ENCODE peak calls at places on chromosomes 5 and 9, in eight cellular contexts. F, X, T, K, E, Y, L and M are unnamed samples.

GRCh38 chr5:157761690-157762611 is 18.4 kb downstream of the LSM11 start:
- DNase-seq in F (no peak), X (peak; percentile 63), T (no peak), K (peak; percentile 59), E (peak; percentile 81), Y (no peak), L (no peak), M (no peak)

GRCh38 chr5:322942-323879 is 1.7 kb downstream of the AHRR start:
- DNase-seq in F (no peak), X (peak; percentile 35), T (no peak), K (no peak), E (no peak), Y (no peak), L (no peak), M (no peak)

GRCh38 chr9:26856413-26857032 is 36.1 kb downstream of the CAAP1 start:
- DNase-seq in F (no peak), X (peak; percentile 35), T (no peak), K (peak; percentile 55), E (peak; percentile 68), Y (no peak), L (no peak), M (no peak)

GRCh38 chr9:93635186-93636107 is 59.1 kb downstream of the PHF2 start:
- DNase-seq in F (no peak), X (no peak), T (no peak), K (no peak), E (no peak), Y (no peak), L (no peak), M (no peak)

GRCh38 chr5:15008476-15008875 is 136.9 kb upstream of the ANKH start:
- DNase-seq in F (peak; percentile 91), X (peak; percentile 99), T (peak; percentile 81), K (peak; percentile 96), E (peak; percentile 98), Y (peak; percentile 98), L (peak; percentile 94), M (peak; percentile 87)

GRCh38 chr5:67246108-67246507 is 49.5 kb upstream of the CD180 start:
- DNase-seq in F (peak; percentile 68), X (peak; percentile 70), T (no peak), K (peak; percentile 66), E (peak; percentile 93), Y (no peak), L (no peak), M (peak; percentile 50)

GRCh38 chr5:147396070-147396469 is 113.8 kb downstream of the DPYSL3 start:
- DNase-seq in F (no peak), X (no peak), T (no peak), K (no peak), E (no peak), Y (peak; percentile 61), L (no peak), M (no peak)

GRCh38 chr9:122572456-122572855 is 10.7 kb downstream of the OR1L8 start:
- DNase-seq in F (no peak), X (no peak), T (no peak), K (peak; percentile 25), E (no peak), Y (no peak), L (peak; percentile 17), M (no peak)

GRCh38 chr5:125372694-125373621 is 626.5 kb upstream of the ZNF608 start:
- DNase-seq in F (peak; percentile 18), X (peak; percentile 81), T (no peak), K (peak; percentile 53), E (peak; percentile 38), Y (no peak), L (peak; percentile 35), M (no peak)

GRCh38 chr9:2679011-2679410 is 38.3 kb upstream of the KCNV2 start:
- DNase-seq in F (no peak), X (no peak), T (no peak), K (no peak), E (no peak), Y (no peak), L (no peak), M (no peak)

GRCh38 chr5:141746395-141746794 is 64.4 kb upstream of the ARAP3 start:
- DNase-seq in F (no peak), X (no peak), T (no peak), K (no peak), E (no peak), Y (no peak), L (no peak), M (no peak)

GRCh38 chr5:158811350-158811749 is 288.4 kb downstream of the EBF1 start:
- DNase-seq in F (no peak), X (no peak), T (no peak), K (no peak), E (no peak), Y (no peak), L (no peak), M (no peak)

GRCh38 chr5:119393746-119394145 is 37.9 kb downstream of the TNFAIP8 start:
- DNase-seq in F (no peak), X (peak; percentile 83), T (no peak), K (peak; percentile 64), E (peak; percentile 26), Y (no peak), L (no peak), M (no peak)

GRCh38 chr9:90137824-90138223 is 504.8 kb downstream of the DIRAS2 start:
- DNase-seq in F (no peak), X (no peak), T (no peak), K (no peak), E (no peak), Y (no peak), L (no peak), M (no peak)

GRCh38 chr5:112228672-112229071 is 190.4 kb downstream of the EPB41L4A start:
- DNase-seq in F (no peak), X (peak; percentile 78), T (peak; percentile 92), K (peak; percentile 67), E (peak; percentile 87), Y (peak; percentile 57), L (no peak), M (peak; percentile 82)

GRCh38 chr9:89000281-89000875 is 9.1 kb downstream of the S1PR3 start:
- DNase-seq in F (no peak), X (no peak), T (peak; percentile 54), K (no peak), E (no peak), Y (peak; percentile 26), L (no peak), M (no peak)

GRCh38 chr5:172905771-172906170 is 53.5 kb upstream of the RPL26L1 start:
- DNase-seq in F (no peak), X (no peak), T (no peak), K (no peak), E (no peak), Y (no peak), L (no peak), M (no peak)

GRCh38 chr5:132807163-132807838 is 5.8 kb upstream of the SOWAHA start:
- DNase-seq in F (no peak), X (no peak), T (peak; percentile 60), K (no peak), E (no peak), Y (no peak), L (no peak), M (no peak)
- TF ChIP-seq CTCF in F (peak; percentile 27), X (no peak), T (peak; percentile 40), K (no peak), E (peak; percentile 23), Y (no peak), L (peak; percentile 16), M (no peak)

DNA sequence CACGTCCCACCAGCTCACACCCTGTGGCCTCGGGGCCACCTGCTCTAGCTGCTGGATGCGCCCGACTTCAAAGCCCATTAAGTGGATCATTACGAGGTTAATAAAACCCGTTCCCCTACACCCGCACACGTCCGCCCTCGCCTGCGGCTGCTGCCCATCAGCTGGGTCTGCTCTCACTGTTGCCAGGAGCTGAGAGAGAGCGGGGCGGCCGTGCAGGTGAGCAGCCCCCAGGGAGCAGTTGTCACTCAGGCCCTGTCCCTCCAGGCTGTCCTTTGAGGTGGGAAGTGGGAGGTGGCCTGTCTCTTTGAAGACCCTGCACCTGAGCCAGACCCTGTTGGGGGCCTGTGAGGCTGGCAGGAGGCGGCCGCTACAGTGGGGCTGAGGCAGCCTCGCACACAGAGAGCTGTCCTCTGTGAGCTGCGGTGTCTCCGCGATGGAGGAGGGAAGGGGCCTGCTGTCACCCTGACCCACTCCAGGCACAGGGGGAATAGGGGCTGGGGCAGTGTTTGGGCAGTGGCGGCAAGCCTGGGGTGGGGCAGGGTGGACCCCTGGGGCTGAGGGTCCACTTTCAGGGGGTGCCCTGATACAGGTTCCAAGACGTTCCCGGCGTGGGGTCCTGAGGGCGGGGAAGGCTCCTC is 12.8 kb upstream of the UNC5A start:
- DNase-seq in F (no peak), X (no peak), T (no peak), K (no peak), E (no peak), Y (no peak), L (no peak), M (no peak)
- H3K27me3 ChIP-seq in F (peaks cover 45% of the 10 kb centered on the region), X (peaks cover 20% of the 10 kb centered on the region), T (peaks cover 9% of the 10 kb centered on the region), K (peaks cover 2% of the 10 kb centered on the region), E (peaks cover 6% of the 10 kb centered on the region), Y (no peaks in the 10 kb centered on the region), L (peaks cover 25% of the 10 kb centered on the region), M (peaks cover 63% of the 10 kb centered on the region)

DNA sequence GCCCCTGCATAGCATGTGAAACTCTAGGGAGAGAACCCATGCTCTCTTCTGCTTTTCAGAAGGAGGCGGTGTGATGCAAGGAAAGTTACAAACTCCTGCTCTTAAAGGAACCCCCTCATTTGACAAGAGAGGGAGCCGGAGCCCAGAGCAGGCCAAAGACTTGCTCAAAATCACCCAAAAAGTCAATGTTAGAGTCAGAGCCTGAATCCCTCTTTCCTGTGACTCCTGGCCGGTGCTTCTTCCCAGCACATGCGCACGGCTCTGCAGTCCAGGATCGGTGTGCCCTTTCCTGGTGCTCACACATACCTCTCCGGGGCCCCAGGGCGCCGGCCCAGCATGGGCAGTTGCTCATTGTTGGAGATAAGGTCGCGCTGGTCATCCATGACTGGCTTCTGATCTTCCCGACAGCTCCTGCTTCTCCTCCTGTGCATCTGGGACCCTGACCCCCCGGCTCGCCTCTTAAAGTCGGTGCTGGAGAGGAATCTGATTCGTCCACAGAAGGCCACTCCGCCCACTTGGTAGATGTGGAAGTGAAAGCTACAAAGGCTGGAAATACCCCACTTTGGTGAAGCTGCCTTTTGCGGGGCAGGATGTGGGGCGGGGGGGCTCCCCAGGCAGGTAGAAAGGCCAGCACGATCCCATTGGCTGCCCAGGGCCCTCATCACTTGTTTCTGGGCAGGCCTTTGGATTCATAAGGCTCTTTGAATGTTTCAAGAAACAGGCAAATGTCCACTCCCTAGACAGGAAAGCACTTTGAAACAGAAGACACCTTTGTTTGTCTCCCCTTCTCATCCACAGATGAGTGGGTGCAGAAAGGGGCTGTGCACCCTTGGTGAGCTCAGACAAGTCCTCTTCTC is at the start of gene CD74:
- DNase-seq in F (no peak), X (peak; percentile 27), T (peak; percentile 70), K (peak; percentile 64), E (peak; percentile 56), Y (peak; percentile 79), L (no peak), M (peak; percentile 91)
- H3K4me3 ChIP-seq in F (no peak within 1 kb of the TSS), X (peak within 1 kb of the TSS; percentile 17), T (peak within 1 kb of the TSS; percentile 14), K (peak within 1 kb of the TSS; percentile 20), E (no peak within 1 kb of the TSS), Y (peak within 1 kb of the TSS; percentile 46), L (no peak within 1 kb of the TSS), M (peak within 1 kb of the TSS; percentile 70)

DNA sequence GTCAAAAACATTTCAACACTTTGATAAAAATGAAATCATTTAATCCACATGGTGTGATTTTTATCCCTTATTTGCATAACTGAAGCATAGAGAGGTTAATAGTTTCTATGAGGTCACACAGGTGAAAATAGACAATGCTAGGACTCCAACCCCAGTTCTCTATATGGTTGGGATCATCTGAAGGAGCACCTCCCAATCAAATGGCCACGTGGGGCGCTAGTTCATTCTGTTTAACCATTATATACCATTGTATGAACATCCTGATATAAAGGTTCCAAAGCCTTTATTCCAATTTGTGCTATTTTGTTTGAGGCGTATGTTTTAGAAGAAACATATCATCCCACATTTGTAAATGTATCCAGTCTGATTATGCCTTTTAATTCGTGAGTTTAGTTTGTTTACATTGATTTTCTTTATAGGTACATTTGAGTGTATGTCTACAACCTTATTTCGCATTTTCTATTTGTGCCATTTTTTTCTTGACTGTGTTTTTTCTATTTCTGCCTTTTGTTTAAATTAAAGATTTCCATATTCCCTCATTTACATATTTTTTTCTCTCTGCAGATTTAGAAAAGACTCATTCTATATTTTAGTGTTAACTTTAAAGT is 1092.0 kb downstream of the MAT2B start:
- DNase-seq in F (no peak), X (no peak), T (no peak), K (peak; percentile 4), E (no peak), Y (no peak), L (no peak), M (no peak)
- TF ChIP-seq CTCF in F (peak; percentile 30), X (peak; percentile 27), T (no peak), K (peak; percentile 61), E (no peak), Y (no peak), L (no peak), M (peak; percentile 9)